ENCODE peak calls at places on chromosomes 16 and 17, in five cellular contexts. X is stimulated activated CD4-positive, alpha-beta T cell treated with anti-CD3 and anti-CD28 coated beads, Interleukin-2, amount 100 ng/mL, for 24 hours; F is left cardiac atrium; U is GM23248; L is GM10248. Y is an unnamed sample.

GRCh38 chr16:51818342-51818944 is 667.4 kb upstream of the SALL1 start:
- DNase-seq in X (no peak), F (no peak), U (peak; percentile 64), L (peak; percentile 11), Y (peak; percentile 59)

GRCh38 chr17:42979511-42980273 is at the start of gene PTGES3L:
- DNase-seq in X (peak; percentile 37), F (peak; percentile 65), U (peak; percentile 62), L (peak; percentile 78), Y (peak; percentile 35)

GRCh38 chr17:73297934-73298861 is 13.6 kb downstream of the CDC42EP4 start:
- DNase-seq in X (no peak), F (no peak), U (no peak), L (no peak), Y (no peak)

GRCh38 chr17:27380551-27380950 is 75.7 kb upstream of the KSR1 start:
- DNase-seq in X (no peak), F (no peak), U (no peak), L (no peak), Y (no peak)

GRCh38 chr17:18158022-18158600 is 25.5 kb upstream of the ALKBH5 start:
- DNase-seq in X (peak; percentile 94), F (peak; percentile 97), U (peak; percentile 99), L (peak; percentile 92), Y (peak; percentile 88)

GRCh38 chr17:46831573-46832305 is 13.2 kb upstream of the WNT3 start:
- DNase-seq in X (no peak), F (no peak), U (no peak), L (no peak), Y (no peak)

GRCh38 chr17:42363767-42364585 is 24.3 kb downstream of the STAT3 start:
- DNase-seq in X (no peak), F (peak; percentile 38), U (peak; percentile 81), L (no peak), Y (no peak)

GRCh38 chr16:23950291-23950894 is 114.6 kb downstream of the PRKCB start:
- DNase-seq in X (no peak), F (no peak), U (no peak), L (no peak), Y (no peak)

GRCh38 chr17:18225121-18225561 is 294 bp upstream of the LLGL1 start:
- DNase-seq in X (peak; percentile 96), F (peak; percentile 98), U (peak; percentile 99), L (peak; percentile 99), Y (peak; percentile 100)

GRCh38 chr17:350706-351435 is 1.7 kb downstream of the RPH3AL start:
- DNase-seq in X (no peak), F (peak; percentile 90), U (peak; percentile 17), L (no peak), Y (peak; percentile 74)

GRCh38 chr17:81713556-81714411 is 1.7 kb downstream of the SLC25A10 start:
- DNase-seq in X (no peak), F (no peak), U (no peak), L (no peak), Y (no peak)

GRCh38 chr16:17921357-17921978 is 415.1 kb downstream of the NPIPA8 start:
- DNase-seq in X (peak; percentile 67), F (no peak), U (peak; percentile 2), L (peak; percentile 41), Y (peak; percentile 28)

GRCh38 chr17:42472709-42473521 is 14.2 kb downstream of the ATP6V0A1 start:
- DNase-seq in X (no peak), F (no peak), U (peak; percentile 95), L (no peak), Y (peak; percentile 72)

GRCh38 chr16:84423416-84423837 is 55.1 kb downstream of the ATP2C2 start:
- DNase-seq in X (no peak), F (no peak), U (peak; percentile 53), L (peak; percentile 34), Y (peak; percentile 35)

GRCh38 chr17:49438885-49439284 is 24.2 kb upstream of the PHB1 start:
- DNase-seq in X (no peak), F (no peak), U (no peak), L (peak; percentile 48), Y (no peak)

GRCh38 chr17:61461586-61461966 is 9.4 kb downstream of the TBX4 start:
- DNase-seq in X (no peak), F (no peak), U (no peak), L (no peak), Y (no peak)

GRCh38 chr16:50651835-50652438 is 29.2 kb downstream of the SNX20 start:
- DNase-seq in X (no peak), F (no peak), U (no peak), L (no peak), Y (no peak)

GRCh38 chr17:1473841-1474240 is 17.8 kb upstream of the CRK start:
- DNase-seq in X (no peak), F (no peak), U (no peak), L (peak; percentile 47), Y (no peak)

GRCh38 chr16:67657751-67658518 is 2.1 kb downstream of the ACD start:
- DNase-seq in X (no peak), F (no peak), U (no peak), L (no peak), Y (no peak)

GRCh38 chr17:79695293-79696158 is 35.2 kb upstream of the ENPP7 start:
- DNase-seq in X (no peak), F (peak; percentile 52), U (peak; percentile 26), L (no peak), Y (peak; percentile 37)

GRCh38 chr16:87358696-87359095 is 24.9 kb downstream of the FBXO31 start:
- DNase-seq in X (no peak), F (no peak), U (no peak), L (no peak), Y (no peak)

GRCh38 chr17:1229354-1229890 is 40.8 kb upstream of the BHLHA9 start:
- DNase-seq in X (peak; percentile 26), F (peak; percentile 78), U (peak; percentile 69), L (peak; percentile 95), Y (peak; percentile 81)

GRCh38 chr16:19410435-19411153 is 7.1 kb upstream of the TMC5 start:
- DNase-seq in X (no peak), F (peak; percentile 36), U (peak; percentile 16), L (peak; percentile 45), Y (peak; percentile 16)

GRCh38 chr16:64983226-64983625 is 138.6 kb downstream of the CDH11 start:
- DNase-seq in X (no peak), F (no peak), U (peak; percentile 55), L (no peak), Y (no peak)

GRCh38 chr16:52350031-52350430 is 196.9 kb downstream of the TOX3 start:
- DNase-seq in X (no peak), F (no peak), U (no peak), L (no peak), Y (no peak)

GRCh38 chr17:83055911-83056582 is 23.4 kb upstream of the METRNL start:
- DNase-seq in X (no peak), F (peak; percentile 25), U (peak; percentile 96), L (no peak), Y (peak; percentile 83)

GRCh38 chr17:77528516-77529327 is 388.0 kb downstream of the SEC14L1 start:
- DNase-seq in X (peak; percentile 40), F (no peak), U (no peak), L (no peak), Y (peak; percentile 47)

GRCh38 chr16:28210264-28210663 is 1.5 kb downstream of the XPO6 start:
- DNase-seq in X (no peak), F (no peak), U (no peak), L (no peak), Y (no peak)

GRCh38 chr17:82332669-82333278 is 792 bp downstream of the SECTM1 start:
- DNase-seq in X (no peak), F (peak; percentile 57), U (peak; percentile 84), L (no peak), Y (peak; percentile 57)

GRCh38 chr16:817001-817906 is 16.7 kb upstream of the GNG13 start:
- DNase-seq in X (no peak), F (no peak), U (peak; percentile 28), L (no peak), Y (no peak)

GRCh38 chr17:32909787-32910369 is 18.1 kb upstream of the TMEM98 start:
- DNase-seq in X (peak; percentile 62), F (peak; percentile 73), U (peak; percentile 91), L (peak; percentile 79), Y (peak; percentile 88)

GRCh38 chr16:84278968-84279367 is 15.7 kb upstream of the WFDC1 start:
- DNase-seq in X (no peak), F (no peak), U (no peak), L (no peak), Y (no peak)

GRCh38 chr16:35207059-35207999 is 1747.9 kb downstream of the TP53TG3F start:
- DNase-seq in X (no peak), F (no peak), U (no peak), L (no peak), Y (no peak)

GRCh38 chr16:88856122-88856827 is 472 bp downstream of the GALNS start:
- DNase-seq in X (no peak), F (no peak), U (peak; percentile 24), L (no peak), Y (no peak)

GRCh38 chr17:72693147-72693878 is 399.2 kb downstream of the SLC39A11 start:
- DNase-seq in X (no peak), F (no peak), U (peak; percentile 16), L (no peak), Y (peak; percentile 28)

GRCh38 chr17:29136998-29137730 is 43.0 kb downstream of the MYO18A start:
- DNase-seq in X (peak; percentile 44), F (no peak), U (peak; percentile 91), L (no peak), Y (no peak)

GRCh38 chr16:14510581-14510938 is 119.5 kb downstream of the PARN start:
- DNase-seq in X (no peak), F (no peak), U (no peak), L (no peak), Y (no peak)

GRCh38 chr16:15422222-15422621 is 12.2 kb upstream of the BMERB1 start:
- DNase-seq in X (no peak), F (no peak), U (no peak), L (no peak), Y (no peak)

Y was measured in GM03348.